ENCODE peak calls at places on chromosomes 6 and 20, in four cellular contexts. One of them, this sample, is unnamed.

GRCh38 chr6:89372506-89372901 is 20.0 kb upstream of the UBE2J1 start:
- DNase-seq in germinal center: no peak
- DNase-seq in SW480: no peak
- DNase-seq in choroid plexus epithelial cell: no peak
- DNase-seq in this sample: no peak

GRCh38 chr6:111865049-111865585 is 8.1 kb downstream of the FYN start:
- DNase-seq in germinal center: no peak
- DNase-seq in SW480: no peak
- DNase-seq in choroid plexus epithelial cell: no peak
- DNase-seq in this sample: no peak

GRCh38 chr20:2750343-2751251 is 49.8 kb downstream of the CPXM1 start:
- DNase-seq in germinal center: no peak
- DNase-seq in SW480: peak
- DNase-seq in choroid plexus epithelial cell: peak
- DNase-seq in this sample: peak

GRCh38 chr20:44109951-44110361 is 77.0 kb downstream of the JPH2 start:
- DNase-seq in germinal center: no peak
- DNase-seq in SW480: peak
- DNase-seq in choroid plexus epithelial cell: peak
- DNase-seq in this sample: no peak

GRCh38 chr6:39530201-39530759 is 194.9 kb downstream of the KIF6 start:
- DNase-seq in germinal center: peak
- DNase-seq in SW480: peak
- DNase-seq in choroid plexus epithelial cell: peak
- DNase-seq in this sample: peak

GRCh38 chr6:29631860-29632731 is 887 bp downstream of the GABBR1 start:
- DNase-seq in germinal center: peak
- DNase-seq in SW480: peak
- DNase-seq in choroid plexus epithelial cell: peak
- DNase-seq in this sample: peak

GRCh38 chr20:20814685-20815084 is 102.2 kb upstream of the RALGAPA2 start:
- DNase-seq in germinal center: no peak
- DNase-seq in SW480: no peak
- DNase-seq in choroid plexus epithelial cell: no peak
- DNase-seq in this sample: no peak

GRCh38 chr6:27777614-27778355 is 134.4 kb downstream of the OR2B2 start:
- DNase-seq in germinal center: no peak
- DNase-seq in SW480: no peak
- DNase-seq in choroid plexus epithelial cell: no peak
- DNase-seq in this sample: no peak

GRCh38 chr6:26131618-26132017 is 44.4 kb downstream of the HFE start:
- DNase-seq in germinal center: no peak
- DNase-seq in SW480: no peak
- DNase-seq in choroid plexus epithelial cell: no peak
- DNase-seq in this sample: no peak

GRCh38 chr6:133183691-133184090 is 57.5 kb upstream of the EYA4 start:
- DNase-seq in germinal center: no peak
- DNase-seq in SW480: no peak
- DNase-seq in choroid plexus epithelial cell: no peak
- DNase-seq in this sample: no peak

GRCh38 chr20:25308671-25309394 is 60.9 kb downstream of the PYGB start:
- DNase-seq in germinal center: no peak
- DNase-seq in SW480: peak
- DNase-seq in choroid plexus epithelial cell: peak
- DNase-seq in this sample: peak

GRCh38 chr6:110033101-110033500 is 55.0 kb downstream of the GPR6 start:
- DNase-seq in germinal center: no peak
- DNase-seq in SW480: no peak
- DNase-seq in choroid plexus epithelial cell: no peak
- DNase-seq in this sample: no peak

GRCh38 chr20:51987812-51988211 is 185.5 kb upstream of the SALL4 start:
- DNase-seq in germinal center: no peak
- DNase-seq in SW480: no peak
- DNase-seq in choroid plexus epithelial cell: no peak
- DNase-seq in this sample: no peak

GRCh38 chr6:118725944-118726343 is 74.6 kb upstream of the CEP85L start:
- DNase-seq in germinal center: no peak
- DNase-seq in SW480: no peak
- DNase-seq in choroid plexus epithelial cell: no peak
- DNase-seq in this sample: no peak

GRCh38 chr6:105881608-105882007 is 204.5 kb upstream of the PRDM1 start:
- DNase-seq in germinal center: no peak
- DNase-seq in SW480: no peak
- DNase-seq in choroid plexus epithelial cell: no peak
- DNase-seq in this sample: no peak

GRCh38 chr6:17032595-17033591 is 69.0 kb upstream of the STMND1 start:
- DNase-seq in germinal center: no peak
- DNase-seq in SW480: no peak
- DNase-seq in choroid plexus epithelial cell: peak
- DNase-seq in this sample: peak

GRCh38 chr6:106961801-106962200 is 12.7 kb downstream of the CD24 start:
- DNase-seq in germinal center: no peak
- DNase-seq in SW480: no peak
- DNase-seq in choroid plexus epithelial cell: no peak
- DNase-seq in this sample: no peak

GRCh38 chr6:12208190-12208589 is 82.0 kb upstream of the EDN1 start:
- DNase-seq in germinal center: no peak
- DNase-seq in SW480: no peak
- DNase-seq in choroid plexus epithelial cell: peak
- DNase-seq in this sample: no peak

GRCh38 chr20:7463290-7463689 is 477.0 kb downstream of the HAO1 start:
- DNase-seq in germinal center: no peak
- DNase-seq in SW480: no peak
- DNase-seq in choroid plexus epithelial cell: no peak
- DNase-seq in this sample: no peak

GRCh38 chr20:22339091-22339881 is 245.1 kb downstream of the FOXA2 start:
- DNase-seq in germinal center: peak
- DNase-seq in SW480: peak
- DNase-seq in choroid plexus epithelial cell: peak
- DNase-seq in this sample: peak

GRCh38 chr6:130744601-130745382 is 82.4 kb upstream of the SMLR1 start:
- DNase-seq in germinal center: no peak
- DNase-seq in SW480: no peak
- DNase-seq in choroid plexus epithelial cell: no peak
- DNase-seq in this sample: no peak

GRCh38 chr6:28944412-28945006 is 20.7 kb upstream of the TRIM27 start:
- DNase-seq in germinal center: peak
- DNase-seq in SW480: peak
- DNase-seq in choroid plexus epithelial cell: peak
- DNase-seq in this sample: peak

GRCh38 chr6:122790740-122791679 is 2.0 kb downstream of the SMPDL3A start:
- DNase-seq in germinal center: no peak
- DNase-seq in SW480: no peak
- DNase-seq in choroid plexus epithelial cell: peak
- DNase-seq in this sample: peak

GRCh38 chr6:13724174-13724573 is 12.5 kb upstream of the RANBP9 start:
- DNase-seq in germinal center: no peak
- DNase-seq in SW480: peak
- DNase-seq in choroid plexus epithelial cell: no peak
- DNase-seq in this sample: no peak

GRCh38 chr6:38400764-38401163 is 239.0 kb downstream of the BTBD9 start:
- DNase-seq in germinal center: no peak
- DNase-seq in SW480: no peak
- DNase-seq in choroid plexus epithelial cell: no peak
- DNase-seq in this sample: peak

GRCh38 chr6:16519265-16520242 is 241.7 kb downstream of the ATXN1 start:
- DNase-seq in germinal center: no peak
- DNase-seq in SW480: peak
- DNase-seq in choroid plexus epithelial cell: no peak
- DNase-seq in this sample: no peak

GRCh38 chr6:107811591-107812218 is 12.4 kb downstream of the SCML4 start:
- DNase-seq in germinal center: no peak
- DNase-seq in SW480: peak
- DNase-seq in choroid plexus epithelial cell: no peak
- DNase-seq in this sample: no peak

GRCh38 chr6:1110164-1110563 is 201.7 kb upstream of the FOXQ1 start:
- DNase-seq in germinal center: no peak
- DNase-seq in SW480: peak
- DNase-seq in choroid plexus epithelial cell: no peak
- DNase-seq in this sample: no peak

GRCh38 chr6:163872335-163872734 is 457.8 kb downstream of the QKI start:
- DNase-seq in germinal center: no peak
- DNase-seq in SW480: no peak
- DNase-seq in choroid plexus epithelial cell: peak
- DNase-seq in this sample: peak

This sample was measured in adipocyte.